ENCODE peak calls at places on chromosomes 12 and 14, in eight cellular contexts. One of them, this sample, is unnamed.

GRCh38 chr12:99769581-99769980 is 122.0 kb downstream of the GARIN6 start:
- DNase-seq in AG20443: no peak
- DNase-seq in stimulated activated CD4-positive, alpha-beta T cell treated with anti-CD3 and anti-CD28 coated beads, TNF-alpha, amount 100 ng/mL, for 4 hours: no peak
- DNase-seq in SIG-M5: no peak
- DNase-seq in LNCaP clone FGC: no peak
- DNase-seq in AG04450: no peak
- DNase-seq in iPS DF 6.9: no peak
- DNase-seq in CD8-positive, alpha-beta T cell: no peak
- DNase-seq in this sample: no peak

GRCh38 chr12:24861751-24862575 is 86.9 kb downstream of the BCAT1 start:
- DNase-seq in AG20443: no peak
- DNase-seq in stimulated activated CD4-positive, alpha-beta T cell treated with anti-CD3 and anti-CD28 coated beads, TNF-alpha, amount 100 ng/mL, for 4 hours: no peak
- DNase-seq in SIG-M5: no peak
- DNase-seq in LNCaP clone FGC: no peak
- DNase-seq in AG04450: no peak
- DNase-seq in iPS DF 6.9: no peak
- DNase-seq in CD8-positive, alpha-beta T cell: no peak
- DNase-seq in this sample: no peak

GRCh38 chr12:53215497-53215896 is 8.4 kb upstream of the ITGB7 start:
- DNase-seq in AG20443: no peak
- DNase-seq in stimulated activated CD4-positive, alpha-beta T cell treated with anti-CD3 and anti-CD28 coated beads, TNF-alpha, amount 100 ng/mL, for 4 hours: no peak
- DNase-seq in SIG-M5: no peak
- DNase-seq in LNCaP clone FGC: no peak
- DNase-seq in AG04450: no peak
- DNase-seq in iPS DF 6.9: no peak
- DNase-seq in CD8-positive, alpha-beta T cell: no peak
- DNase-seq in this sample: no peak

GRCh38 chr12:121087467-121088207 is 45.0 kb upstream of the P2RX7 start:
- DNase-seq in AG20443: peak
- DNase-seq in stimulated activated CD4-positive, alpha-beta T cell treated with anti-CD3 and anti-CD28 coated beads, TNF-alpha, amount 100 ng/mL, for 4 hours: no peak
- DNase-seq in SIG-M5: no peak
- DNase-seq in LNCaP clone FGC: no peak
- DNase-seq in AG04450: no peak
- DNase-seq in iPS DF 6.9: no peak
- DNase-seq in CD8-positive, alpha-beta T cell: no peak
- DNase-seq in this sample: no peak

GRCh38 chr14:51592836-51593235 is 58.9 kb upstream of the FRMD6 start:
- DNase-seq in AG20443: no peak
- DNase-seq in stimulated activated CD4-positive, alpha-beta T cell treated with anti-CD3 and anti-CD28 coated beads, TNF-alpha, amount 100 ng/mL, for 4 hours: no peak
- DNase-seq in SIG-M5: no peak
- DNase-seq in LNCaP clone FGC: no peak
- DNase-seq in AG04450: no peak
- DNase-seq in iPS DF 6.9: no peak
- DNase-seq in CD8-positive, alpha-beta T cell: no peak
- DNase-seq in this sample: no peak

GRCh38 chr12:47772094-47772660 is 861 bp upstream of the SLC48A1 start:
- DNase-seq in AG20443: no peak
- DNase-seq in stimulated activated CD4-positive, alpha-beta T cell treated with anti-CD3 and anti-CD28 coated beads, TNF-alpha, amount 100 ng/mL, for 4 hours: no peak
- DNase-seq in SIG-M5: no peak
- DNase-seq in LNCaP clone FGC: no peak
- DNase-seq in AG04450: no peak
- DNase-seq in iPS DF 6.9: no peak
- DNase-seq in CD8-positive, alpha-beta T cell: no peak
- DNase-seq in this sample: no peak

GRCh38 chr12:42002563-42002962 is 142.1 kb downstream of the GXYLT1 start:
- DNase-seq in AG20443: no peak
- DNase-seq in stimulated activated CD4-positive, alpha-beta T cell treated with anti-CD3 and anti-CD28 coated beads, TNF-alpha, amount 100 ng/mL, for 4 hours: no peak
- DNase-seq in SIG-M5: no peak
- DNase-seq in LNCaP clone FGC: no peak
- DNase-seq in AG04450: no peak
- DNase-seq in iPS DF 6.9: no peak
- DNase-seq in CD8-positive, alpha-beta T cell: no peak
- DNase-seq in this sample: no peak

GRCh38 chr12:20305470-20305869 is 62.9 kb upstream of the PDE3A start:
- DNase-seq in AG20443: no peak
- DNase-seq in stimulated activated CD4-positive, alpha-beta T cell treated with anti-CD3 and anti-CD28 coated beads, TNF-alpha, amount 100 ng/mL, for 4 hours: no peak
- DNase-seq in SIG-M5: peak
- DNase-seq in LNCaP clone FGC: no peak
- DNase-seq in AG04450: no peak
- DNase-seq in iPS DF 6.9: no peak
- DNase-seq in CD8-positive, alpha-beta T cell: no peak
- DNase-seq in this sample: no peak

GRCh38 chr12:104651812-104652211 is 195.1 kb downstream of the CHST11 start:
- DNase-seq in AG20443: no peak
- DNase-seq in stimulated activated CD4-positive, alpha-beta T cell treated with anti-CD3 and anti-CD28 coated beads, TNF-alpha, amount 100 ng/mL, for 4 hours: no peak
- DNase-seq in SIG-M5: no peak
- DNase-seq in LNCaP clone FGC: no peak
- DNase-seq in AG04450: no peak
- DNase-seq in iPS DF 6.9: no peak
- DNase-seq in CD8-positive, alpha-beta T cell: no peak
- DNase-seq in this sample: no peak

GRCh38 chr12:130537051-130537450 is 179.0 kb downstream of the RIMBP2 start:
- DNase-seq in AG20443: no peak
- DNase-seq in stimulated activated CD4-positive, alpha-beta T cell treated with anti-CD3 and anti-CD28 coated beads, TNF-alpha, amount 100 ng/mL, for 4 hours: no peak
- DNase-seq in SIG-M5: no peak
- DNase-seq in LNCaP clone FGC: no peak
- DNase-seq in AG04450: no peak
- DNase-seq in iPS DF 6.9: no peak
- DNase-seq in CD8-positive, alpha-beta T cell: no peak
- DNase-seq in this sample: no peak

GRCh38 chr12:56374726-56375597 is 12.3 kb upstream of the APOF start:
- DNase-seq in AG20443: no peak
- DNase-seq in stimulated activated CD4-positive, alpha-beta T cell treated with anti-CD3 and anti-CD28 coated beads, TNF-alpha, amount 100 ng/mL, for 4 hours: no peak
- DNase-seq in SIG-M5: no peak
- DNase-seq in LNCaP clone FGC: no peak
- DNase-seq in AG04450: no peak
- DNase-seq in iPS DF 6.9: no peak
- DNase-seq in CD8-positive, alpha-beta T cell: no peak
- DNase-seq in this sample: no peak